ENCODE peak calls at places on chromosomes 7 and 10, in ten cellular contexts. S is tibial nerve, H is IMR-90, N is upper lobe of left lung, M is stomach, R is OCI-LY7, I is AG04450, A is RWPE1, Y is colonic mucosa, V is endodermal cell. W is an unnamed sample.

GRCh38 chr10:98435178-98435577 is 11.6 kb downstream of the HPS1 start:
- DNase-seq in S (no peak), H (no peak), N (no peak), M (peak; percentile 23), R (no peak), I (no peak), A (no peak), Y (no peak), V (no peak), W (no peak)

GRCh38 chr10:12513775-12514663 is 164.7 kb downstream of the CAMK1D start:
- DNase-seq in S (no peak), H (peak; percentile 38), N (no peak), M (no peak), R (no peak), I (no peak), A (no peak), Y (peak; percentile 16), V (no peak), W (no peak)

GRCh38 chr10:7159928-7160327 is 250.9 kb downstream of the SFMBT2 start:
- DNase-seq in S (no peak), H (no peak), N (no peak), M (no peak), R (no peak), I (no peak), A (no peak), Y (no peak), V (no peak), W (no peak)

GRCh38 chr7:24388212-24388611 is 104.2 kb downstream of the NPY start:
- DNase-seq in S (no peak), H (no peak), N (no peak), M (no peak), R (no peak), I (no peak), A (no peak), Y (no peak), V (no peak), W (no peak)

GRCh38 chr10:32167450-32167849 is 111.2 kb upstream of the KIF5B start:
- DNase-seq in S (no peak), H (no peak), N (no peak), M (no peak), R (no peak), I (no peak), A (no peak), Y (no peak), V (peak; percentile 40), W (no peak)

GRCh38 chr10:104067525-104067924 is 18.2 kb downstream of the COL17A1 start:
- DNase-seq in S (no peak), H (no peak), N (no peak), M (no peak), R (no peak), I (no peak), A (no peak), Y (no peak), V (peak; percentile 73), W (no peak)

GRCh38 chr7:74087791-74088453 is 4.3 kb downstream of the LIMK1 start:
- DNase-seq in S (no peak), H (no peak), N (no peak), M (no peak), R (no peak), I (no peak), A (no peak), Y (no peak), V (no peak), W (no peak)

GRCh38 chr7:100967292-100967863 is 2.0 kb upstream of the MUC12 start:
- DNase-seq in S (no peak), H (no peak), N (no peak), M (no peak), R (no peak), I (no peak), A (no peak), Y (peak; percentile 71), V (peak; percentile 77), W (no peak)

GRCh38 chr7:141748401-141748800 is 10.2 kb downstream of the SSBP1 start:
- DNase-seq in S (no peak), H (no peak), N (no peak), M (no peak), R (no peak), I (no peak), A (no peak), Y (no peak), V (no peak), W (no peak)

GRCh38 chr10:95462740-95463667 is 98.2 kb downstream of the SORBS1 start:
- DNase-seq in S (no peak), H (no peak), N (no peak), M (no peak), R (no peak), I (no peak), A (no peak), Y (no peak), V (peak; percentile 45), W (no peak)

DNA sequence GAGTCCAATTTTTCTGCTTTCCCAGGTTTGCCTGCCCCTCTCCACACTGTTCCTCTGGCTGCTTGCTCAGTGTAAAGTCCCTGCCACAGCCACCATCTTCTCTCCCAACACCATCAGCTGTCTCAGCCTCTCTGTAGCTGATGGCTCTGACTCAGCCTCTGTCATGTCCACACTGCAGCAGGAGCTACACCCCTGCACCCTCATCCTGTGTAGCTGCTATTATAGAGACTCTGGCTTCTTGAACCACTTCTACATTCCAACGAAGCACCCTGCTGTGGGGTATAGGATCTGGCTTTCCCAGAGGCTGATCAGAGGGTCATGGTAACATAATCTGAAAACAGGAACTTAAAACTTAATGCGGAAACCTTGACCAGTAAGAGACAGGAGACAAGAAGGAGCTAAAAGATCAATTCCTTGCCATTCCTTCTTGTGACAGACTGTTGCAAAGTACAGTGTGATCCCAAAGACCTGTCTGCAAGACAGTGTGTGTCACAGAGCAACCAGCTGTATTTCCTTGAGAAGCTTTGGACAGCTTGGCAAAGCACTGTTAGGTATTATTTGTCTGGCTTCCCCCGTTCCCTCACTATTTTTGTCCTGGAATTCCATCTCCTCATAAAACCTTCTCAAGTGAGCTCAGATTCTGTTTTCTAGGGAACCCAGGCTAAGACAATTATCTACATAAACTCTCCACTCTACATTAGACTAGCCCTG is 42.3 kb downstream of the NRCAM start:
- DNase-seq in S (no peak), H (peak; percentile 5), N (no peak), M (no peak), R (no peak), I (no peak), A (no peak), Y (no peak), V (peak; percentile 70), W (no peak)
- H3K27ac ChIP-seq in S (no peak overlapping the region), H (no peak overlapping the region), N (no peak overlapping the region), M (no peak overlapping the region), R (no peak overlapping the region), I (no peak overlapping the region), A (no peak overlapping the region), Y (no peak overlapping the region), V (peak overlapping the region; percentile 40), W (no peak overlapping the region)

GRCh38 chr7:157302314-157302711 is 34.5 kb upstream of the DNAJB6 start:
- DNase-seq in S (peak; percentile 30), H (peak; percentile 33), N (peak; percentile 75), M (peak; percentile 56), R (peak; percentile 63), I (no peak), A (no peak), Y (peak; percentile 39), V (no peak), W (peak; percentile 95)

GRCh38 chr7:157297071-157297638 is 39.6 kb upstream of the DNAJB6 start:
- DNase-seq in S (no peak), H (no peak), N (no peak), M (no peak), R (no peak), I (no peak), A (no peak), Y (no peak), V (no peak), W (no peak)

GRCh38 chr7:157300406-157300770 is 36.4 kb upstream of the DNAJB6 start:
- DNase-seq in S (no peak), H (no peak), N (peak; percentile 69), M (no peak), R (no peak), I (no peak), A (no peak), Y (no peak), V (no peak), W (no peak)

GRCh38 chr7:157299317-157299612 is 37.5 kb upstream of the DNAJB6 start:
- DNase-seq in S (no peak), H (no peak), N (no peak), M (no peak), R (no peak), I (no peak), A (no peak), Y (no peak), V (no peak), W (no peak)

GRCh38 chr7:157299613-157300405 is 37.0 kb upstream of the DNAJB6 start:
- DNase-seq in S (no peak), H (no peak), N (peak; percentile 87), M (no peak), R (no peak), I (no peak), A (peak; percentile 73), Y (no peak), V (peak; percentile 66), W (peak; percentile 26)
- TF ChIP-seq CTCF in S (no peak), H (no peak), N (no peak), M (no peak), R (peak; percentile 42), I (no peak), A (peak; percentile 59), Y (no peak), V (peak; percentile 20), W (peak; percentile 35)

DNA sequence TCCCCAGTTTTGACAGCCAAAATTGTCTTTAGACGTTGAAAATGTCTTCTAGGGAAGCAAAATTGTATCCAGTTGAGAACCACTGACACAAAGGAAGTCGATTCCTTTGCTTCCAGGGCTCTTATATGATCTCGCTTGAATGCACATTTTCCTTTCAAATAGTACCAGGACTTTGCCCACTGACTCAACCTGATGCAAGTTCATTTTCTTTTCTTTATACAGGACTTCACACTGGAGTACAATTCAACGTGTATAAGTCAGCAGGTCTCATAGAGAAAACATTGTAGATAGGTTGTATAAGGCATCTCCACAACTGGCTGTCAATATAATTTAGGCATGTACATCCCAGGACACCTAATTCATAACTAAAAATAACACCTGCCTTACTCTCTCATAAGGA is 133.5 kb downstream of the STRA8 start:
- DNase-seq in S (no peak), H (no peak), N (no peak), M (no peak), R (no peak), I (no peak), A (no peak), Y (no peak), V (no peak), W (no peak)
- H3K27ac ChIP-seq in S (no peak overlapping the region), H (no peak overlapping the region), N (no peak overlapping the region), M (no peak overlapping the region), R (no peak overlapping the region), I (no peak overlapping the region), A (no peak overlapping the region), Y (no peak overlapping the region), V (no peak overlapping the region), W (no peak overlapping the region)

DNA sequence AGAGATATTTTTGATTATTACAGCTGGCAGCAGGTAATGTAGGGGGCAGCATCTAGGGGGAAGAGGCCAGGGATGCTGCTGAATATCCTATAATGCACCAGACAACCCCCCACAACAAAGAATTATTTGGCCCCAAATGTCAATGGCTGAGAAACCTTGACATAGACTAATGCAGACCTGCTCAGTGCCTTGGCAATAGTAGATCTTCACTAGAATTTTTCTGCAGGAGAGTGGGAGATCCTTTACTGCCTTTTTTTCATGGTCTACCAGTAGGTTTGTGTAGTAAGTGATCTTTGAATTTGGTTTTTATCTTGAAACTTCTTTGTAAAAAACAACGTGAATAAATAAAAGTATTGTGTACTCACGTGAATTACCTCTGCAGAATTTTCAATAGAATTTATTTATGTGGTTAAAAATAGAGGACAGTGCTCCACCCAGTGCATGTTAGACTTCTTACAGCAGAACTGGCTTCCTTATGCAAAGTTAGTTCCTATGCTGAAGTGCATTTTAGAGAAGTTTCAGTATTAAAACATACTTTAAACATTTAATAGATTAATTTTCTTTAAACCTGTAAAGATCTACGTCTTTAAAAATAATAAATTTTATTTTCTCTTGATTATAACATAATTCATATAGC is 199.7 kb upstream of the HDAC9 start:
- DNase-seq in S (no peak), H (no peak), N (no peak), M (no peak), R (no peak), I (no peak), A (no peak), Y (no peak), V (no peak), W (no peak)
- TF ChIP-seq CTCF in S (no peak), H (no peak), N (no peak), M (no peak), R (no peak), I (no peak), A (no peak), Y (no peak), V (no peak), W (no peak)

W was measured in PC-3.